ENCODE peak calls at places on chromosomes 2 and 18, in six cellular contexts. One of them, this sample, is unnamed.

GRCh38 chr2:239869272-239870155 is 155.6 kb downstream of the NDUFA10 start:
- DNase-seq in esophagus squamous epithelium: no peak
- DNase-seq in activated CD4-positive, alpha-beta T cell treated with anti-CD3 and anti-CD28 coated beads, Interleukin-2, amount 50 U/mL, for 4 hours: no peak
- DNase-seq in NB4: no peak
- DNase-seq in retina: no peak
- DNase-seq in NCI-H2171 treated with DMSO at 0.1 percent for 48 hours: no peak
- DNase-seq in this sample: no peak

GRCh38 chr2:70855679-70856078 is 20.1 kb upstream of the CD207 start:
- DNase-seq in esophagus squamous epithelium: no peak
- DNase-seq in activated CD4-positive, alpha-beta T cell treated with anti-CD3 and anti-CD28 coated beads, Interleukin-2, amount 50 U/mL, for 4 hours: no peak
- DNase-seq in NB4: no peak
- DNase-seq in retina: no peak
- DNase-seq in NCI-H2171 treated with DMSO at 0.1 percent for 48 hours: no peak
- DNase-seq in this sample: no peak

GRCh38 chr2:120768112-120769048 is 32.7 kb downstream of the GLI2 start:
- DNase-seq in esophagus squamous epithelium: no peak
- DNase-seq in activated CD4-positive, alpha-beta T cell treated with anti-CD3 and anti-CD28 coated beads, Interleukin-2, amount 50 U/mL, for 4 hours: no peak
- DNase-seq in NB4: no peak
- DNase-seq in retina: no peak
- DNase-seq in NCI-H2171 treated with DMSO at 0.1 percent for 48 hours: no peak
- DNase-seq in this sample: no peak

GRCh38 chr2:34652636-34653035 is 1053.5 kb upstream of the FAM98A start:
- DNase-seq in esophagus squamous epithelium: no peak
- DNase-seq in activated CD4-positive, alpha-beta T cell treated with anti-CD3 and anti-CD28 coated beads, Interleukin-2, amount 50 U/mL, for 4 hours: no peak
- DNase-seq in NB4: peak
- DNase-seq in retina: no peak
- DNase-seq in NCI-H2171 treated with DMSO at 0.1 percent for 48 hours: no peak
- DNase-seq in this sample: no peak

GRCh38 chr2:203982276-203982675 is 45.7 kb downstream of the ICOS start:
- DNase-seq in esophagus squamous epithelium: no peak
- DNase-seq in activated CD4-positive, alpha-beta T cell treated with anti-CD3 and anti-CD28 coated beads, Interleukin-2, amount 50 U/mL, for 4 hours: no peak
- DNase-seq in NB4: no peak
- DNase-seq in retina: no peak
- DNase-seq in NCI-H2171 treated with DMSO at 0.1 percent for 48 hours: no peak
- DNase-seq in this sample: no peak

GRCh38 chr18:50819027-50819726 is 639 bp downstream of the MRO start:
- DNase-seq in esophagus squamous epithelium: no peak
- DNase-seq in activated CD4-positive, alpha-beta T cell treated with anti-CD3 and anti-CD28 coated beads, Interleukin-2, amount 50 U/mL, for 4 hours: no peak
- DNase-seq in NB4: peak
- DNase-seq in retina: no peak
- DNase-seq in NCI-H2171 treated with DMSO at 0.1 percent for 48 hours: peak
- DNase-seq in this sample: peak

GRCh38 chr2:126534508-126534907 is 121.5 kb upstream of the GYPC start:
- DNase-seq in esophagus squamous epithelium: no peak
- DNase-seq in activated CD4-positive, alpha-beta T cell treated with anti-CD3 and anti-CD28 coated beads, Interleukin-2, amount 50 U/mL, for 4 hours: no peak
- DNase-seq in NB4: no peak
- DNase-seq in retina: no peak
- DNase-seq in NCI-H2171 treated with DMSO at 0.1 percent for 48 hours: no peak
- DNase-seq in this sample: no peak

GRCh38 chr2:67453365-67453764 is 56.2 kb downstream of the ETAA1 start:
- DNase-seq in esophagus squamous epithelium: no peak
- DNase-seq in activated CD4-positive, alpha-beta T cell treated with anti-CD3 and anti-CD28 coated beads, Interleukin-2, amount 50 U/mL, for 4 hours: no peak
- DNase-seq in NB4: no peak
- DNase-seq in retina: no peak
- DNase-seq in NCI-H2171 treated with DMSO at 0.1 percent for 48 hours: no peak
- DNase-seq in this sample: no peak

GRCh38 chr2:181780159-181781081 is 100.1 kb upstream of the NEUROD1 start:
- DNase-seq in esophagus squamous epithelium: no peak
- DNase-seq in activated CD4-positive, alpha-beta T cell treated with anti-CD3 and anti-CD28 coated beads, Interleukin-2, amount 50 U/mL, for 4 hours: no peak
- DNase-seq in NB4: no peak
- DNase-seq in retina: peak
- DNase-seq in NCI-H2171 treated with DMSO at 0.1 percent for 48 hours: no peak
- DNase-seq in this sample: no peak

GRCh38 chr2:236938126-236938525 is 147.6 kb upstream of the COPS8 start:
- DNase-seq in esophagus squamous epithelium: no peak
- DNase-seq in activated CD4-positive, alpha-beta T cell treated with anti-CD3 and anti-CD28 coated beads, Interleukin-2, amount 50 U/mL, for 4 hours: no peak
- DNase-seq in NB4: no peak
- DNase-seq in retina: no peak
- DNase-seq in NCI-H2171 treated with DMSO at 0.1 percent for 48 hours: no peak
- DNase-seq in this sample: no peak

GRCh38 chr2:63661076-63661475 is 72.3 kb downstream of the MDH1 start:
- DNase-seq in esophagus squamous epithelium: no peak
- DNase-seq in activated CD4-positive, alpha-beta T cell treated with anti-CD3 and anti-CD28 coated beads, Interleukin-2, amount 50 U/mL, for 4 hours: no peak
- DNase-seq in NB4: no peak
- DNase-seq in retina: no peak
- DNase-seq in NCI-H2171 treated with DMSO at 0.1 percent for 48 hours: no peak
- DNase-seq in this sample: no peak

GRCh38 chr18:10398571-10398970 is 55.9 kb upstream of the APCDD1 start:
- DNase-seq in esophagus squamous epithelium: no peak
- DNase-seq in activated CD4-positive, alpha-beta T cell treated with anti-CD3 and anti-CD28 coated beads, Interleukin-2, amount 50 U/mL, for 4 hours: no peak
- DNase-seq in NB4: no peak
- DNase-seq in retina: no peak
- DNase-seq in NCI-H2171 treated with DMSO at 0.1 percent for 48 hours: peak
- DNase-seq in this sample: no peak

GRCh38 chr18:3411854-3412268 is 38.1 kb upstream of the TGIF1 start:
- DNase-seq in esophagus squamous epithelium: no peak
- DNase-seq in activated CD4-positive, alpha-beta T cell treated with anti-CD3 and anti-CD28 coated beads, Interleukin-2, amount 50 U/mL, for 4 hours: peak
- DNase-seq in NB4: no peak
- DNase-seq in retina: peak
- DNase-seq in NCI-H2171 treated with DMSO at 0.1 percent for 48 hours: no peak
- DNase-seq in this sample: no peak

GRCh38 chr2:158733430-158733755 is 61.7 kb upstream of the DAPL1 start:
- DNase-seq in esophagus squamous epithelium: no peak
- DNase-seq in activated CD4-positive, alpha-beta T cell treated with anti-CD3 and anti-CD28 coated beads, Interleukin-2, amount 50 U/mL, for 4 hours: no peak
- DNase-seq in NB4: no peak
- DNase-seq in retina: no peak
- DNase-seq in NCI-H2171 treated with DMSO at 0.1 percent for 48 hours: peak
- DNase-seq in this sample: no peak

GRCh38 chr2:152054593-152054992 is 44.3 kb downstream of the CACNB4 start:
- DNase-seq in esophagus squamous epithelium: no peak
- DNase-seq in activated CD4-positive, alpha-beta T cell treated with anti-CD3 and anti-CD28 coated beads, Interleukin-2, amount 50 U/mL, for 4 hours: no peak
- DNase-seq in NB4: peak
- DNase-seq in retina: no peak
- DNase-seq in NCI-H2171 treated with DMSO at 0.1 percent for 48 hours: no peak
- DNase-seq in this sample: no peak

GRCh38 chr2:212712466-212712865 is 173.9 kb upstream of the ERBB4 start:
- DNase-seq in esophagus squamous epithelium: no peak
- DNase-seq in activated CD4-positive, alpha-beta T cell treated with anti-CD3 and anti-CD28 coated beads, Interleukin-2, amount 50 U/mL, for 4 hours: no peak
- DNase-seq in NB4: no peak
- DNase-seq in retina: no peak
- DNase-seq in NCI-H2171 treated with DMSO at 0.1 percent for 48 hours: no peak
- DNase-seq in this sample: no peak

GRCh38 chr2:131389657-131390056 is 25.7 kb upstream of the RAB6D start:
- DNase-seq in esophagus squamous epithelium: no peak
- DNase-seq in activated CD4-positive, alpha-beta T cell treated with anti-CD3 and anti-CD28 coated beads, Interleukin-2, amount 50 U/mL, for 4 hours: no peak
- DNase-seq in NB4: no peak
- DNase-seq in retina: no peak
- DNase-seq in NCI-H2171 treated with DMSO at 0.1 percent for 48 hours: no peak
- DNase-seq in this sample: no peak

GRCh38 chr2:115833196-115833595 is 1390.8 kb downstream of the DPP10 start:
- DNase-seq in esophagus squamous epithelium: no peak
- DNase-seq in activated CD4-positive, alpha-beta T cell treated with anti-CD3 and anti-CD28 coated beads, Interleukin-2, amount 50 U/mL, for 4 hours: no peak
- DNase-seq in NB4: no peak
- DNase-seq in retina: no peak
- DNase-seq in NCI-H2171 treated with DMSO at 0.1 percent for 48 hours: no peak
- DNase-seq in this sample: no peak

GRCh38 chr2:241617431-241618154 is 19.4 kb downstream of the THAP4 start:
- DNase-seq in esophagus squamous epithelium: no peak
- DNase-seq in activated CD4-positive, alpha-beta T cell treated with anti-CD3 and anti-CD28 coated beads, Interleukin-2, amount 50 U/mL, for 4 hours: no peak
- DNase-seq in NB4: no peak
- DNase-seq in retina: peak
- DNase-seq in NCI-H2171 treated with DMSO at 0.1 percent for 48 hours: no peak
- DNase-seq in this sample: peak

GRCh38 chr2:37566517-37566961 is 104.9 kb downstream of the CDC42EP3 start:
- DNase-seq in esophagus squamous epithelium: no peak
- DNase-seq in activated CD4-positive, alpha-beta T cell treated with anti-CD3 and anti-CD28 coated beads, Interleukin-2, amount 50 U/mL, for 4 hours: no peak
- DNase-seq in NB4: no peak
- DNase-seq in retina: no peak
- DNase-seq in NCI-H2171 treated with DMSO at 0.1 percent for 48 hours: no peak
- DNase-seq in this sample: no peak

GRCh38 chr2:58427572-58428285 is 186.6 kb upstream of the FANCL start:
- DNase-seq in esophagus squamous epithelium: no peak
- DNase-seq in activated CD4-positive, alpha-beta T cell treated with anti-CD3 and anti-CD28 coated beads, Interleukin-2, amount 50 U/mL, for 4 hours: no peak
- DNase-seq in NB4: no peak
- DNase-seq in retina: peak
- DNase-seq in NCI-H2171 treated with DMSO at 0.1 percent for 48 hours: peak
- DNase-seq in this sample: peak

GRCh38 chr2:38581193-38582147 is 21.3 kb downstream of the HNRNPLL start:
- DNase-seq in esophagus squamous epithelium: peak
- DNase-seq in activated CD4-positive, alpha-beta T cell treated with anti-CD3 and anti-CD28 coated beads, Interleukin-2, amount 50 U/mL, for 4 hours: no peak
- DNase-seq in NB4: peak
- DNase-seq in retina: peak
- DNase-seq in NCI-H2171 treated with DMSO at 0.1 percent for 48 hours: peak
- DNase-seq in this sample: peak

GRCh38 chr18:12287131-12287681 is 20.8 kb upstream of the TUBB6 start:
- DNase-seq in esophagus squamous epithelium: no peak
- DNase-seq in activated CD4-positive, alpha-beta T cell treated with anti-CD3 and anti-CD28 coated beads, Interleukin-2, amount 50 U/mL, for 4 hours: no peak
- DNase-seq in NB4: no peak
- DNase-seq in retina: no peak
- DNase-seq in NCI-H2171 treated with DMSO at 0.1 percent for 48 hours: no peak
- DNase-seq in this sample: peak

GRCh38 chr2:142100139-142100873 is 30.5 kb downstream of the LRP1B start:
- DNase-seq in esophagus squamous epithelium: no peak
- DNase-seq in activated CD4-positive, alpha-beta T cell treated with anti-CD3 and anti-CD28 coated beads, Interleukin-2, amount 50 U/mL, for 4 hours: no peak
- DNase-seq in NB4: no peak
- DNase-seq in retina: peak
- DNase-seq in NCI-H2171 treated with DMSO at 0.1 percent for 48 hours: peak
- DNase-seq in this sample: no peak

GRCh38 chr18:58128286-58129018 is 84.4 kb downstream of the NEDD4L start:
- DNase-seq in esophagus squamous epithelium: no peak
- DNase-seq in activated CD4-positive, alpha-beta T cell treated with anti-CD3 and anti-CD28 coated beads, Interleukin-2, amount 50 U/mL, for 4 hours: no peak
- DNase-seq in NB4: no peak
- DNase-seq in retina: peak
- DNase-seq in NCI-H2171 treated with DMSO at 0.1 percent for 48 hours: no peak
- DNase-seq in this sample: no peak

GRCh38 chr2:100812573-100812972 is 7.4 kb upstream of the NPAS2 start:
- DNase-seq in esophagus squamous epithelium: no peak
- DNase-seq in activated CD4-positive, alpha-beta T cell treated with anti-CD3 and anti-CD28 coated beads, Interleukin-2, amount 50 U/mL, for 4 hours: no peak
- DNase-seq in NB4: no peak
- DNase-seq in retina: no peak
- DNase-seq in NCI-H2171 treated with DMSO at 0.1 percent for 48 hours: no peak
- DNase-seq in this sample: no peak

GRCh38 chr2:120385355-120386127 is 39.6 kb downstream of the INHBB start:
- DNase-seq in esophagus squamous epithelium: no peak
- DNase-seq in activated CD4-positive, alpha-beta T cell treated with anti-CD3 and anti-CD28 coated beads, Interleukin-2, amount 50 U/mL, for 4 hours: no peak
- DNase-seq in NB4: no peak
- DNase-seq in retina: no peak
- DNase-seq in NCI-H2171 treated with DMSO at 0.1 percent for 48 hours: no peak
- DNase-seq in this sample: no peak